ENCODE peak calls at places on chromosomes 1 and 21, in nine cellular contexts. W, L, C, J, T, R, X, Q and F are unnamed samples.

GRCh38 chr1:114755006-114755936 is 2.5 kb downstream of the CSDE1 start:
- DNase-seq in W (no peak), L (peak; percentile 57), C (no peak), J (no peak), T (no peak), R (no peak), X (peak; percentile 19), Q (no peak), F (no peak)

GRCh38 chr1:50109647-50110075 is 941 bp downstream of the ELAVL4 start:
- DNase-seq in W (no peak), L (peak; percentile 6), C (no peak), J (no peak), T (no peak), R (no peak), X (no peak), Q (no peak), F (no peak)

GRCh38 chr1:64691631-64692030 is 53.2 kb upstream of the RAVER2 start:
- DNase-seq in W (no peak), L (no peak), C (no peak), J (no peak), T (no peak), R (no peak), X (peak; percentile 48), Q (no peak), F (no peak)

GRCh38 chr1:204544321-204544720 is 28.1 kb downstream of the MDM4 start:
- DNase-seq in W (no peak), L (peak; percentile 57), C (no peak), J (no peak), T (no peak), R (no peak), X (peak; percentile 54), Q (no peak), F (no peak)

GRCh38 chr1:151715726-151716404 is 738 bp downstream of the CELF3 start:
- DNase-seq in W (no peak), L (peak; percentile 33), C (no peak), J (no peak), T (no peak), R (no peak), X (no peak), Q (no peak), F (no peak)

GRCh38 chr1:201252833-201253810 is 30.2 kb upstream of the PKP1 start:
- DNase-seq in W (no peak), L (no peak), C (peak; percentile 14), J (no peak), T (no peak), R (no peak), X (no peak), Q (no peak), F (no peak)

GRCh38 chr1:12604114-12604874 is 13.7 kb downstream of the DHRS3 start:
- DNase-seq in W (peak; percentile 70), L (peak; percentile 92), C (peak; percentile 43), J (no peak), T (peak; percentile 86), R (no peak), X (peak; percentile 99), Q (peak; percentile 74), F (no peak)

GRCh38 chr21:41236361-41236973 is 68.5 kb downstream of the BACE2 start:
- DNase-seq in W (no peak), L (no peak), C (no peak), J (no peak), T (no peak), R (no peak), X (no peak), Q (no peak), F (no peak)

GRCh38 chr1:45870500-45870899 is 67.1 kb downstream of the MAST2 start:
- DNase-seq in W (no peak), L (no peak), C (no peak), J (no peak), T (no peak), R (no peak), X (no peak), Q (no peak), F (no peak)

GRCh38 chr1:11124965-11125364 is 25.3 kb upstream of the EXOSC10 start:
- DNase-seq in W (no peak), L (no peak), C (no peak), J (no peak), T (no peak), R (no peak), X (no peak), Q (no peak), F (no peak)

GRCh38 chr1:160209041-160209655 is 4.0 kb downstream of the PEA15 start:
- DNase-seq in W (no peak), L (no peak), C (no peak), J (no peak), T (no peak), R (no peak), X (no peak), Q (no peak), F (no peak)

GRCh38 chr1:236163460-236164153 is 21.3 kb downstream of the GPR137B start:
- DNase-seq in W (no peak), L (peak; percentile 33), C (no peak), J (no peak), T (no peak), R (no peak), X (no peak), Q (no peak), F (no peak)

GRCh38 chr1:22709891-22710687 is 550 bp upstream of the EPHB2 start:
- DNase-seq in W (peak; percentile 50), L (peak; percentile 75), C (no peak), J (no peak), T (peak; percentile 36), R (no peak), X (peak; percentile 64), Q (peak; percentile 52), F (peak; percentile 61)

GRCh38 chr1:35580949-35581388 is 7.9 kb downstream of the TFAP2E start:
- DNase-seq in W (no peak), L (no peak), C (no peak), J (no peak), T (no peak), R (no peak), X (no peak), Q (no peak), F (no peak)

GRCh38 chr1:17245926-17246325 is 3.0 kb upstream of the PADI3 start:
- DNase-seq in W (no peak), L (no peak), C (no peak), J (no peak), T (no peak), R (no peak), X (no peak), Q (peak; percentile 25), F (no peak)

GRCh38 chr1:60984066-60984799 is 98.1 kb upstream of the NFIA start:
- DNase-seq in W (peak; percentile 72), L (no peak), C (peak; percentile 39), J (peak; percentile 91), T (no peak), R (no peak), X (peak; percentile 8), Q (peak; percentile 33), F (no peak)

GRCh38 chr1:62891961-62892562 is 108.1 kb downstream of the ATG4C start:
- DNase-seq in W (no peak), L (no peak), C (no peak), J (no peak), T (no peak), R (no peak), X (no peak), Q (no peak), F (no peak)

GRCh38 chr1:116375884-116376733 is 3.1 kb downstream of the ATP1A1 start:
- DNase-seq in W (peak; percentile 78), L (peak; percentile 24), C (peak; percentile 93), J (peak; percentile 93), T (no peak), R (peak; percentile 66), X (peak; percentile 68), Q (peak; percentile 58), F (peak; percentile 90)

GRCh38 chr1:27345272-27345671 is 3.5 kb downstream of the SYTL1 start:
- DNase-seq in W (no peak), L (no peak), C (no peak), J (no peak), T (no peak), R (no peak), X (no peak), Q (no peak), F (no peak)

GRCh38 chr1:27343639-27344025 is 1.8 kb downstream of the SYTL1 start:
- DNase-seq in W (no peak), L (no peak), C (no peak), J (no peak), T (no peak), R (peak; percentile 47), X (no peak), Q (no peak), F (no peak)

GRCh38 chr1:27342391-27342777 is 562 bp downstream of the SYTL1 start:
- DNase-seq in W (no peak), L (peak; percentile 54), C (no peak), J (no peak), T (no peak), R (peak; percentile 38), X (no peak), Q (no peak), F (no peak)

GRCh38 chr1:27341525-27342252 is at the start of gene SYTL1:
- DNase-seq in W (no peak), L (peak; percentile 96), C (no peak), J (no peak), T (peak; percentile 56), R (peak; percentile 70), X (peak; percentile 67), Q (peak; percentile 51), F (peak; percentile 78)

GRCh38 chr1:27342778-27343638 is 1.2 kb downstream of the SYTL1 start:
- DNase-seq in W (no peak), L (peak; percentile 97), C (no peak), J (no peak), T (no peak), R (peak; percentile 61), X (no peak), Q (no peak), F (peak; percentile 77)
- TF ChIP-seq POLR2A in W (no peak), L (peak; percentile 78), C (no peak), J (no peak), T (no peak), R (no peak), X (no peak), Q (no peak), F (no peak)

GRCh38 chr1:228163004-228163753 is 2.4 kb upstream of the IBA57 start:
- DNase-seq in W (peak; percentile 88), L (no peak), C (peak; percentile 69), J (no peak), T (no peak), R (no peak), X (no peak), Q (peak; percentile 68), F (peak; percentile 51)
- TF ChIP-seq POLR2A in W (peak; percentile 24), L (no peak), C (no peak), J (no peak), T (no peak), R (no peak), X (no peak), Q (no peak), F (no peak)

DNA sequence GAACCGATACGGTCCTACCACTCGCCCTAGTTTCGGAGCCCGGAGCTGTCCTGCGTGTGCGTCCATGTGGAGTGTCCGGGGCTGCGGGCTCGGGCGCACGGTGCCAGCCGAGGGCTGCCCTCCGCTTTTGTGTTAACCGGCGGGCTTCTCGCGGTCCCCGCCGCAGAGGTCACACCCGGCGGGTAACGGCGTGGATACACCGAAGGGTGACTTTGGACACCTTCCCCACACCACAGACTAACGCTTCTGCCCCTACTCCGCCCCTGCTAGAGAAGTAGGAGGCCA is 695 bp upstream of the ATF3 start:
- DNase-seq in W (no peak), L (no peak), C (no peak), J (no peak), T (no peak), R (peak; percentile 60), X (no peak), Q (no peak), F (no peak)
- TF ChIP-seq POLR2A in W (no peak), L (no peak), C (no peak), J (no peak), T (no peak), R (no peak), X (no peak), Q (no peak), F (no peak)

GRCh38 chr1:156816561-156817328 is at the start of gene SH2D2A:
- DNase-seq in W (no peak), L (peak; percentile 81), C (peak; percentile 43), J (peak; percentile 78), T (no peak), R (no peak), X (peak; percentile 41), Q (peak; percentile 51), F (peak; percentile 45)
- TF ChIP-seq POLR2A in W (no peak), L (peak; percentile 16), C (no peak), J (peak; percentile 30), T (no peak), R (no peak), X (no peak), Q (no peak), F (no peak)